ENCODE peak calls at places on chromosomes 16 and 17, in four cellular contexts. Z is GM12878, A is HCT116, F is GM12892. E is an unnamed sample.

GRCh38 chr16:82761858-82762257 is 135.1 kb downstream of the CDH13 start:
- DNase-seq in Z (no peak), A (no peak), F (no peak), E (no peak)

GRCh38 chr17:39755550-39756375 is 18.0 kb downstream of the GRB7 start:
- DNase-seq in Z (peak; percentile 84), A (no peak), F (no peak), E (no peak)

GRCh38 chr17:56973520-56973919 is 4.4 kb upstream of the SCPEP1 start:
- DNase-seq in Z (no peak), A (no peak), F (no peak), E (no peak)

GRCh38 chr17:67322039-67322787 is 44.2 kb downstream of the PSMD12 start:
- DNase-seq in Z (no peak), A (no peak), F (no peak), E (no peak)

GRCh38 chr17:79388556-79389295 is 222.1 kb downstream of the RBFOX3 start:
- DNase-seq in Z (no peak), A (peak; percentile 18), F (peak; percentile 75), E (peak; percentile 66)

GRCh38 chr16:3659200-3659599 is 4.7 kb downstream of the DNASE1 start:
- DNase-seq in Z (no peak), A (no peak), F (no peak), E (no peak)

GRCh38 chr17:79401704-79402075 is 209.2 kb downstream of the RBFOX3 start:
- DNase-seq in Z (no peak), A (no peak), F (no peak), E (no peak)

GRCh38 chr17:78268191-78268874 is 36.9 kb downstream of the TMEM235 start:
- DNase-seq in Z (no peak), A (no peak), F (no peak), E (no peak)

GRCh38 chr17:17921192-17922082 is 50.8 kb downstream of the TOM1L2 start:
- DNase-seq in Z (no peak), A (peak; percentile 89), F (no peak), E (no peak)

GRCh38 chr16:87172632-87173031 is 144.6 kb downstream of the C16orf95 start:
- DNase-seq in Z (no peak), A (no peak), F (no peak), E (no peak)

GRCh38 chr16:28192811-28193529 is 18.8 kb downstream of the XPO6 start:
- DNase-seq in Z (no peak), A (no peak), F (peak; percentile 50), E (peak; percentile 35)

GRCh38 chr16:79077391-79077790 is 523.1 kb downstream of the MAF start:
- DNase-seq in Z (no peak), A (no peak), F (no peak), E (no peak)

GRCh38 chr16:79912592-79913310 is 312.2 kb upstream of the MAF start:
- DNase-seq in Z (no peak), A (no peak), F (no peak), E (no peak)

GRCh38 chr16:30585022-30585399 is 486 bp downstream of the ZNF785 start:
- DNase-seq in Z (no peak), A (no peak), F (no peak), E (no peak)

GRCh38 chr16:67151431-67152097 is 766 bp upstream of the B3GNT9 start:
- DNase-seq in Z (no peak), A (no peak), F (no peak), E (no peak)

GRCh38 chr17:82598256-82599011 is 49.8 kb downstream of the WDR45B start:
- DNase-seq in Z (no peak), A (no peak), F (no peak), E (no peak)

GRCh38 chr17:14205992-14206461 is 30.6 kb downstream of the CDRT15 start:
- DNase-seq in Z (no peak), A (peak; percentile 86), F (no peak), E (no peak)

GRCh38 chr16:9241177-9241576 is 149.7 kb downstream of the HAPSTR1 start:
- DNase-seq in Z (no peak), A (no peak), F (no peak), E (no peak)

GRCh38 chr17:55825213-55825612 is 74.4 kb downstream of the PCTP start:
- DNase-seq in Z (no peak), A (no peak), F (no peak), E (no peak)

GRCh38 chr16:88817785-88818609 is 6.3 kb upstream of the APRT start:
- DNase-seq in Z (no peak), A (no peak), F (no peak), E (no peak)

GRCh38 chr17:73227944-73228343 is 33.7 kb downstream of the CPSF4L start:
- DNase-seq in Z (no peak), A (no peak), F (no peak), E (no peak)

GRCh38 chr17:73230088-73230487 is 31.6 kb downstream of the CPSF4L start:
- DNase-seq in Z (no peak), A (no peak), F (no peak), E (no peak)

GRCh38 chr17:73227379-73227778 is 34.3 kb downstream of the CPSF4L start:
- DNase-seq in Z (no peak), A (no peak), F (no peak), E (no peak)

GRCh38 chr17:73226556-73227172 is 33.8 kb downstream of the COG1 start:
- DNase-seq in Z (no peak), A (no peak), F (no peak), E (no peak)

DNA sequence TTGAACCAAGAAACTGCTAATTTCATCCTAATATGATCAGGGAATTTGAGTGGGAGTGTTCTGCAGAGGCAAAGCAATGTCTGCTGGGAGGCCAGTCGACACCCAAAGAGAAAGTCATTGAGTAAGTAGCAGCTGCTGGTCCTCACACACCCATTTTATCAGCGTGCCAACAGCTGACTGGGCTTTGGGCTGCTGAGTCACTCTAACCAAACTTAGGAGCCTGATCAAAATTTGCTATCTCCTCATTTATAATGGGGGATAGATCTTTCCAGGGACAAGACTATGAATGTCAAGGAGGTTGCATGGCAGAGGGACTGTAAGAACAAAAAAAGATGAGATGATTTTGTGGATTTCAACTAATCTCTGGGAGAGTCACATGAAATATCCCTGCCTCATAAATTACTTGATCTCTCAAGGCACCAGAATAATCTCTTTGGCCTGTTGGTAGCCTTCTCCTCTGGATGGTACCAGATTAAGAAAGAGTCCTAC is 32.9 kb downstream of the CPSF4L start:
- DNase-seq in Z (no peak), A (peak; percentile 36), F (peak; percentile 27), E (peak; percentile 20)
- TF ChIP-seq POLR2AphosphoS5 in Z (no peak), A (peak; percentile 27), F (no peak), E (no peak)

GRCh38 chr17:81553018-81553615 is 964 bp upstream of the FAAP100 start:
- DNase-seq in Z (peak; percentile 53), A (peak; percentile 80), F (peak; percentile 87), E (peak; percentile 88)
- TF ChIP-seq POLR2AphosphoS5 in Z (peak; percentile 64), A (peak; percentile 76), F (peak; percentile 58), E (no peak)

GRCh38 chr16:69618307-69618706 is 52.5 kb downstream of the NFAT5 start:
- DNase-seq in Z (no peak), A (no peak), F (no peak), E (no peak)
- TF ChIP-seq POLR2AphosphoS5 in Z (no peak), A (no peak), F (no peak), E (no peak)

GRCh38 chr16:35377142-35377541 is 1917.7 kb downstream of the TP53TG3F start:
- DNase-seq in Z (no peak), A (no peak), F (no peak), E (no peak)
- TF ChIP-seq POLR2AphosphoS5 in Z (no peak), A (no peak), F (no peak), E (no peak)

DNA sequence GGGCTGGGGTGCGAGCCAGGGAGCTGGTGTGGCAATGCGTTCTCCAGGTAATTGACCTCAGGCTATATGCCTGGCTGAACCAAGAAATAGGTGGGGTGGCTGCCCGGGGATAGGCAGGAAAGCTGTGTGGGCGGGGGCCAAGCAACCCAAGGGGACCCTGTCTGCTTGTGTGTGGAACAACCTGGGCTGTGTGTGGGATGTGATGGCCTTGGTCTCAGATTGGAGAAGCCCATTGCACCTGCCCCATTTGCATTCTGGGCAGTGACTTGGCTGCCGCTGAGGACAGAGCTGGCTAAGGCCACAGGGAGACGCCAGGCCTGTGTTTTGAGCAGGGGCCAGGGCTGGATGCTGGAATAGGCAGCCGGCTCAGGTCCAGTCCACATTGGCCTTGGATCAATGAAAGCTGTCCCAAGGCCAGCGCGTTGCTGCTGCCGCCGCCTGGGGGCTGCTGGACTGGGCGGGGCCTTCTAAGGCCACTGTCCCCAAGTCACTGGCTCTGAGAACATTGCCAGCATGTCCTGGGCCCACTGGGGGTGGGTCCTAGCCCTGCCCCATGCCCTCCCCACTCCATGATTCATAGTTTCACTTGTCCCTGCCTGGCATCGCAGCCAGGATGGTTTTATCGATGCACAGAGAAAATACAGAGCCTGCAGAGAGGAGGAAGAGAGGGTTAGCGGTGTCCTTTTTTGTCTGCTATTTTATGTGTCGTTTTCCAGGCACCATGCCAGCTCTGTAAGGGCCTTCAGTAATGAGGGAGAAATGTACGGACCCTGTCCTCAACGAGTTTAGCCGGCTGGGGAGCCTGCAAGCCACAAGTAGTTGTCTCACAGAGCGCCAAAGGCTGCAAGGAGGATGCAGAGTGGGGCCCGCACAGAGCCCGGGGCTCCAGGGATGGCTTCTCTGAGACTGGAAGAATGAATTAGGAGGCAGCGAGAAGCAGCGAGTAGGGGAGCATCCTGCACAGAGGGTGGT is 43.9 kb downstream of the NKD1 start:
- DNase-seq in Z (no peak), A (no peak), F (no peak), E (no peak)
- TF ChIP-seq POLR2AphosphoS5 in Z (no peak), A (no peak), F (no peak), E (no peak)

GRCh38 chr17:34464812-34465211 is 101.8 kb upstream of the CCL1 start:
- DNase-seq in Z (no peak), A (no peak), F (no peak), E (no peak)
- TF ChIP-seq POLR2AphosphoS5 in Z (no peak), A (no peak), F (no peak), E (no peak)

E was measured in GM12891.